ENCODE peak calls at places on chromosomes 13 and 19, in ten cellular contexts. E, C, A, H, J, D, W, O, U and G are unnamed samples.

GRCh38 chr19:56309511-56310185 is 5.0 kb downstream of the ZSCAN5A start:
- DNase-seq in W (peak; percentile 51), A (no peak), H (peak; percentile 45), U (peak; percentile 90), O (no peak), E (peak; percentile 52), J (no peak), D (peak; percentile 7), C (peak; percentile 31), G (no peak)

GRCh38 chr19:5345895-5346386 is 5.3 kb upstream of the PTPRS start:
- DNase-seq in U (no peak), A (no peak), E (no peak), O (no peak), W (no peak), J (no peak), D (peak; percentile 53), C (no peak), H (peak; percentile 67), G (no peak)

GRCh38 chr13:113092776-113093579 is 12.6 kb upstream of the F7 start:
- DNase-seq in H (no peak), W (no peak), E (no peak), D (no peak), J (no peak), C (no peak), U (no peak), A (no peak), O (no peak), G (no peak)

GRCh38 chr13:20232556-20233277 is 598 bp upstream of the GJB6 start:
- DNase-seq in W (no peak), C (no peak), J (no peak), A (no peak), U (no peak), O (no peak), D (no peak), E (no peak), H (no peak), G (no peak)

GRCh38 chr13:102097708-102098107 is 304.1 kb downstream of the FGF14 start:
- DNase-seq in E (no peak), D (no peak), W (no peak), A (no peak), U (no peak), J (no peak), H (no peak), O (no peak), C (no peak), G (no peak)

GRCh38 chr19:33601583-33601982 is 20.2 kb upstream of the CHST8 start:
- DNase-seq in D (no peak), A (no peak), U (no peak), H (no peak), J (no peak), C (no peak), W (no peak), O (no peak), E (no peak), G (no peak)

GRCh38 chr13:40120781-40121180 is 465.3 kb downstream of the COG6 start:
- DNase-seq in U (no peak), O (no peak), D (peak; percentile 84), E (no peak), C (no peak), A (no peak), J (no peak), H (peak; percentile 82), W (no peak), G (no peak)

GRCh38 chr19:38336638-38337359 is 1.2 kb downstream of the CATSPERG start:
- DNase-seq in W (peak; percentile 99), O (peak; percentile 72), E (peak; percentile 99), J (peak; percentile 95), D (peak; percentile 84), C (peak; percentile 92), A (peak; percentile 95), H (peak; percentile 92), U (peak; percentile 99), G (peak; percentile 88)

GRCh38 chr19:19402656-19403372 is 2.7 kb upstream of the GATAD2A start:
- DNase-seq in D (peak; percentile 63), J (no peak), U (no peak), E (no peak), C (no peak), W (no peak), A (no peak), O (no peak), H (peak; percentile 47), G (no peak)

GRCh38 chr19:58386166-58386575 is 898 bp upstream of the RPS5 start:
- DNase-seq in A (no peak), J (no peak), O (no peak), C (no peak), H (no peak), E (no peak), U (no peak), W (no peak), D (no peak), G (no peak)

GRCh38 chr13:67078062-67078461 is 152.1 kb downstream of the PCDH9 start:
- DNase-seq in J (no peak), H (no peak), W (no peak), C (no peak), D (no peak), U (no peak), O (no peak), A (no peak), E (no peak), G (no peak)
- TF ChIP-seq CTCF in J (no peak), H (no peak), W (no peak), C (no peak), D (no peak), U (peak; percentile 44), O (no peak), A (no peak), E (no peak), G (no peak)

GRCh38 chr19:48815870-48816501 is 5.2 kb upstream of the BCAT2 start:
- DNase-seq in D (no peak), A (no peak), J (no peak), O (no peak), H (no peak), E (peak; percentile 84), W (no peak), C (no peak), U (peak; percentile 63), G (no peak)

GRCh38 chr19:48810151-48810550 is 678 bp downstream of the BCAT2 start:
- DNase-seq in O (no peak), J (no peak), E (no peak), A (no peak), C (no peak), D (no peak), U (no peak), W (no peak), H (no peak), G (no peak)

GRCh38 chr19:48814895-48815294 is 4.1 kb upstream of the BCAT2 start:
- DNase-seq in J (no peak), D (no peak), W (no peak), U (peak; percentile 55), E (no peak), O (no peak), H (no peak), C (no peak), A (no peak), G (no peak)

GRCh38 chr19:48812094-48812929 is 1.5 kb upstream of the BCAT2 start:
- DNase-seq in J (peak; percentile 80), C (peak; percentile 27), O (no peak), U (peak; percentile 94), H (peak; percentile 88), E (peak; percentile 97), D (peak; percentile 60), W (peak; percentile 93), A (peak; percentile 85), G (peak; percentile 98)

DNA sequence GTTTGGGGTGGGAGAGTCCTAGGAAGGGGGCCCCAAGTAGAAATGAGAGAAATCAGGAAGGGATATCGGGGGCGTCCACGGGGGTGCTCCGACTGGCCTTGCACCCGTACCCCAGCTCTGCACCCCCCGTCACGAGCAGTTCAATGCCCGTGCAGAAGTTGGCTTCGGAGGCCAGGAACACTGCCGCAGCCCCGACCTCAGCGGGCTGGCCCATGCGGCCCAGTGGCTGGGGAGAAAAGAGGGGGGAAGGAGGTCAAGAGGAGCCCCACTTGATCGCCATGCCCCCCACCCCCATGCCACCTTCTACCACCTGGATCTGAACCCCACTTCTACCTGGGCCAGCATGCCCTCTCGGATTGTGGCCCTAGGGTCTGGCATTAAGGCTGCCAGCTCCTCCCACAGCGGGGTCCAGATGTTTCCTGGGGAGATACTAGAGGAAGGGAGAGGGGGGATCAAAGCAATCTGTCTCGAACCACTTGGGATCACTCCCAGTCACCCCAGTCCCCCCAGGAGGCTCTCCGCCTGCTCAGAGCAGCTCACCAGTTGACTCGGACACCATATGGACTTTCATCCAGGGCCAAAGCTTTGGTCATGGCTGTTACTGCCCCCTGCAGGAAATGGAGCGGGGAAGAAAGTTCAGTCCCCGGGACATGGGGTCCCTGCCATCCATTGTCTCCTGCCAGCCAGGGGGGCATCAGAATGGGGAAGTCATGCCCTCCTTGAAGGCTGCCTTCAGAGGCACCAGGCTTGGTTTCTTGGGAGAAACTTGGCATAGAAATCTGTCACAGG is 2.5 kb upstream of the BCAT2 start:
- DNase-seq in U (peak; percentile 69), A (no peak), D (no peak), H (no peak), J (no peak), E (peak; percentile 35), C (no peak), W (no peak), O (no peak), G (no peak)
- TF ChIP-seq CTCF in U (peak; percentile 68), A (no peak), D (no peak), H (peak; percentile 5), J (no peak), E (no peak), C (no peak), W (no peak), O (no peak), G (peak; percentile 2)

GRCh38 chr19:1105217-1105872 is 1.6 kb downstream of the GPX4 start:
- DNase-seq in D (peak; percentile 35), U (no peak), J (no peak), A (no peak), O (no peak), E (no peak), C (no peak), W (no peak), H (peak; percentile 45), G (no peak)
- TF ChIP-seq CTCF in D (no peak), U (no peak), J (no peak), A (no peak), O (no peak), E (no peak), C (no peak), W (no peak), H (no peak), G (no peak)

GRCh38 chr19:488505-489417 is 7.5 kb upstream of the MADCAM1 start:
- DNase-seq in H (peak; percentile 97), J (peak; percentile 88), D (peak; percentile 91), A (peak; percentile 89), C (peak; percentile 85), O (peak; percentile 89), W (peak; percentile 95), E (peak; percentile 96), U (peak; percentile 96), G (peak; percentile 98)
- TF ChIP-seq CTCF in H (no peak), J (no peak), D (no peak), A (no peak), C (no peak), O (no peak), W (peak; percentile 18), E (no peak), U (no peak), G (no peak)